ENCODE peak calls at places on chromosomes 6 and 20, in five cellular contexts. Q is AG09319, F is heart left ventricle, U is hepatocyte, O is A549. I is an unnamed sample.

GRCh38 chr6:168047841-168048723 is 30.9 kb downstream of the FRMD1 start:
- DNase-seq in F (peak), O (no peak), U (no peak), Q (no peak), I (no peak)

GRCh38 chr20:44208770-44209169 is 1.8 kb downstream of the OSER1 start:
- DNase-seq in O (no peak), F (no peak), Q (no peak), U (no peak), I (no peak)

GRCh38 chr6:42564496-42564890 is 664 bp downstream of the UBR2 start:
- DNase-seq in O (peak), U (no peak), F (no peak), Q (no peak), I (no peak)

GRCh38 chr6:36098920-36099647 is 31.2 kb upstream of the MAPK13 start:
- DNase-seq in F (no peak), Q (no peak), U (peak), O (no peak), I (no peak)

GRCh38 chr6:153595903-153596302 is 443.1 kb upstream of the OPRM1 start:
- DNase-seq in Q (no peak), O (no peak), U (no peak), F (no peak), I (no peak)

GRCh38 chr6:9064156-9064555 is 628.8 kb upstream of the SLC35B3 start:
- DNase-seq in Q (no peak), F (no peak), U (no peak), O (no peak), I (no peak)

GRCh38 chr20:16479666-16480065 is 93.6 kb downstream of the KIF16B start:
- DNase-seq in U (peak), O (no peak), F (no peak), Q (no peak), I (no peak)

GRCh38 chr6:124714728-124715127 is 247.5 kb upstream of the RNF217 start:
- DNase-seq in U (no peak), Q (no peak), O (no peak), F (no peak), I (no peak)

GRCh38 chr6:130425532-130425931 is 59.7 kb downstream of the TMEM200A start:
- DNase-seq in Q (no peak), U (no peak), F (no peak), O (no peak), I (no peak)

GRCh38 chr6:110618591-110619267 is 142.3 kb upstream of the SLC22A16 start:
- DNase-seq in O (no peak), U (peak), F (no peak), Q (no peak), I (no peak)

GRCh38 chr6:37160922-37161778 is 8.8 kb upstream of the PIM1 start:
- DNase-seq in O (no peak), U (peak), Q (no peak), F (no peak), I (no peak)

GRCh38 chr6:161100072-161100471 is 108.5 kb downstream of the MAP3K4 start:
- DNase-seq in Q (no peak), U (peak), F (no peak), O (no peak), I (no peak)

GRCh38 chr6:136510299-136510698 is 39.9 kb downstream of the MAP7 start:
- DNase-seq in Q (no peak), U (no peak), F (no peak), O (no peak), I (no peak)

DNA sequence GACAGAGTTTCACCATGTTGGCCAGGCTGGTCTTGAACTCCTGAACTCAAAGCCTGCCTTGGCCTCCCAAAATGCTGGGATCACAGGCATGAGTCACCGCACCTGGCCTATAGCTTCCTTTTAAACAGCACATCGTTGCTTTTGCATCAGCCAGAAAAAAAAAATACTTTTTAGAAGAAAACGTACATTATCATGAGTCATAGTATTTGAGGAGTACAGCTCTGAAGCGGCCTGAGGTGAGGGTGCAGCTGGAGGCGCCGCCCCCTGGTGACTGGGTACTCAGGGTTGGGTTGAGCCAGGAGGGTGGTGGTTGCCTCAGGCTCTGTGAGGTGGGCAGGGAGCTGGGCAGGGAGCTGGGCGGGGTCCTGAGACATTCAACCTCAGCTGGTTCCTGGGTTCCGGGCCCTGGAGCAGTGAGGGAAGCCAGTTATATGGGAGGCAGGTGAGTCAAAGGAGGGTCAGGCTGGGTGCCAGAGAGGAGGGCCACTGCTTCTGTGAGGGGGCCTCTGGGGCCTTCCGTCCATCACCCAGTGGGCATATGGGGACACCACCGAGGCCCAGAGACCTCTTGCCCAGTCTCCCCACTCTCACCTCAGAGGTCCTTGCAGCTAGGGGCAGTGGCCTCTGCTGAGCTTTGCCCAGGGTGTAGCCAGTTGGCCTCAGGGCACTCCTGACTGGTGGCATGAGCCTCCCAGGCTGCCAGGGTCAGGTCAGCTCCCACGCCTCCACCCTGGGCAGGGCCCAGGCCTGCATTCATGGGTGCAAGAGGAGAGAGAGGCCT is 11.7 kb upstream of the ID1 start:
- DNase-seq in O (peak), U (peak), Q (no peak), F (no peak), I (no peak)
- TF ChIP-seq CTCF in O (no peak), U (no peak), Q (no peak), F (no peak), I (no peak)

GRCh38 chr20:3696200-3696599 is 14.4 kb upstream of the ADAM33 start:
- DNase-seq in Q (no peak), F (no peak), O (no peak), U (no peak), I (no peak)
- TF ChIP-seq CTCF in Q (peak), F (no peak), O (peak), U (peak), I (peak)

GRCh38 chr20:36213362-36213761 is 22.9 kb upstream of the AAR2 start:
- DNase-seq in F (no peak), Q (no peak), U (no peak), O (no peak), I (no peak)

GRCh38 chr20:36209921-36210320 is 26.4 kb upstream of the AAR2 start:
- DNase-seq in U (no peak), F (no peak), Q (no peak), O (no peak), I (no peak)

GRCh38 chr20:36208257-36208656 is 28.0 kb upstream of the AAR2 start:
- DNase-seq in F (no peak), U (no peak), Q (no peak), O (no peak), I (no peak)

GRCh38 chr20:36207602-36208001 is 28.7 kb upstream of the AAR2 start:
- DNase-seq in O (no peak), Q (no peak), F (no peak), U (no peak), I (no peak)

GRCh38 chr20:36210561-36210960 is 25.7 kb upstream of the AAR2 start:
- DNase-seq in O (no peak), U (no peak), F (no peak), Q (no peak), I (no peak)
- TF ChIP-seq CTCF in O (no peak), U (no peak), F (no peak), Q (no peak), I (peak)

GRCh38 chr20:18287546-18287914 is 797 bp upstream of the ZNF133 start:
- DNase-seq in F (peak), U (peak), O (no peak), Q (no peak), I (no peak)

GRCh38 chr20:18284805-18285533 is 3.4 kb upstream of the ZNF133 start:
- DNase-seq in U (no peak), F (no peak), Q (no peak), O (no peak), I (no peak)

GRCh38 chr20:18288748-18289705 is 700 bp downstream of the ZNF133 start:
- DNase-seq in U (peak), Q (no peak), F (no peak), O (peak), I (no peak)

DNA sequence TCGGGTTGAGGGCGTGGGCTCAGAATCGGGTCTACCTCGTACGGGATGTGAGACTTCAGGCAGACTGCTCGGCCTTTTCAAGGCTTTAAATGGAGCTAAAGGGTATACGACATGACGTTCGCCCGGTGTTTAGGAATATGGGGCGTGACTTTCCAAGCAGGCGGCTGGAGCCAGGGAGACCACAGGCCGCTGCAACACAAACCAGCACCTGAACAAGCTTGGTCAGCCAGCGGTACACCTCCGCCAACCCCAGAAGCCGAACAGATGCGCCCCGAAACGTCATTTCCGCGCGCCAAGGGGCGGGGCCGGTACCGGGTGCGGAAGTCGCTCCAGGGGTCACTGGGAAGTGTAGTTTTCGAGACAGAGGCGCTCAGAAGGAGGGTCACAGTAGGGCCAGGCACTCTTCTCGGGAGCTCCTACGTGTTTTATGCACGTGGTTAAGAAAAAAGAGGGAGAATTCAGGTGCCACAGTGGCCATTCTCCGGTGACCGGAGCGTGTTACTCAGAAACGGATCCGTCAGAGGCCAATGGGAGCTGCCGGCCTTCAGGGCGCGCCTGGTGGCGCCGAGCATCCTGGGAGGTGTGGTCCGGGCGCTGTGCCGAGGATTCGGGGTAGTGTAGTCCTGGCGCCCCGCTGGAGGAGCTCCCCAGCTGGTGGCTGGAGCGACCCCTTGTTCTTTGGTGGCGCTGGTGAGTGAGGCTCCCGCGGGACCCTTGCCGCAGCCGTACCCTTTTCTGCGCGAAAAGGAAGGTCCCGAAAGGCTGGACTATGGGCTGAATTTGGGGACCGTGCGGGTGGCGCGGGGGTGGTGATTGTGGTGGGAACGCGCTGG is at the start of gene ZNF133:
- DNase-seq in Q (peak), O (peak), U (peak), F (peak), I (peak)
- TF ChIP-seq CTCF in Q (peak), O (no peak), U (peak), F (no peak), I (peak)

I was measured in D721Med.